ENCODE peak calls at places on chromosomes 16 and 17, in four cellular contexts. X, J, Y and V are unnamed samples.

GRCh38 chr17:2084129-2084765 is 29.3 kb downstream of the HIC1 start:
- DNase-seq in X (no peak), J (peak; percentile 85), Y (no peak), V (no peak)

GRCh38 chr16:63192969-63193368 is 1156.7 kb upstream of the CDH8 start:
- DNase-seq in X (no peak), J (no peak), Y (no peak), V (no peak)

GRCh38 chr17:5758651-5759050 is 174.3 kb upstream of the NLRP1 start:
- DNase-seq in X (no peak), J (no peak), Y (no peak), V (no peak)

GRCh38 chr16:22089910-22090309 is 2.4 kb upstream of the VWA3A start:
- DNase-seq in X (no peak), J (no peak), Y (no peak), V (no peak)

GRCh38 chr16:2770057-2770780 is 6.9 kb downstream of the ELOB start:
- DNase-seq in X (no peak), J (no peak), Y (peak; percentile 68), V (no peak)

GRCh38 chr16:86229866-86230656 is 280.3 kb upstream of the FOXF1 start:
- DNase-seq in X (no peak), J (peak; percentile 39), Y (peak; percentile 39), V (no peak)

GRCh38 chr16:9159839-9160550 is 68.6 kb downstream of the HAPSTR1 start:
- DNase-seq in X (peak; percentile 13), J (no peak), Y (no peak), V (peak; percentile 32)

GRCh38 chr16:16162591-16162990 is 60.7 kb downstream of the ABCC6 start:
- DNase-seq in X (no peak), J (no peak), Y (no peak), V (no peak)

GRCh38 chr17:58156839-58157803 is 8.9 kb downstream of the OR4D1 start:
- DNase-seq in X (peak; percentile 23), J (no peak), Y (peak; percentile 74), V (no peak)

GRCh38 chr17:78214016-78214705 is at the start of gene BIRC5:
- DNase-seq in X (peak; percentile 85), J (peak; percentile 91), Y (peak; percentile 96), V (peak; percentile 87)

GRCh38 chr16:88363239-88363891 is 19.4 kb upstream of the ZNF469 start:
- DNase-seq in X (no peak), J (no peak), Y (no peak), V (no peak)

GRCh38 chr17:50865060-50865867 is 890 bp downstream of the TOB1 start:
- DNase-seq in X (no peak), J (peak; percentile 85), Y (peak; percentile 84), V (peak; percentile 45)

GRCh38 chr17:40065771-40066510 is 3.2 kb downstream of the THRA start:
- DNase-seq in X (no peak), J (peak; percentile 73), Y (peak; percentile 76), V (no peak)

GRCh38 chr16:4369006-4369766 is 2.5 kb upstream of the VASN start:
- DNase-seq in X (no peak), J (no peak), Y (peak; percentile 90), V (peak; percentile 85)